ENCODE peak calls at places on chromosomes 3 and 15, in eight cellular contexts. One of them, this sample, is unnamed.

GRCh38 chr15:99729920-99730319 is 3.3 kb downstream of the LYSMD4 start:
- DNase-seq in thoracic aorta: no peak
- DNase-seq in MV-4-11: peak; percentile 16
- DNase-seq in CD14-positive monocyte: no peak
- DNase-seq in CD4-positive, CD25-positive, alpha-beta regulatory T cell: no peak
- DNase-seq in anterior cingulate cortex: no peak
- DNase-seq in kidney: no peak
- DNase-seq in activated CD4-positive, alpha-beta T cell treated with anti-CD3 and anti-CD28 coated beads for 24 hours: no peak
- DNase-seq in this sample: no peak

GRCh38 chr15:68227806-68228142 is 1.8 kb downstream of the CLN6 start:
- DNase-seq in thoracic aorta: no peak
- DNase-seq in MV-4-11: no peak
- DNase-seq in CD14-positive monocyte: no peak
- DNase-seq in CD4-positive, CD25-positive, alpha-beta regulatory T cell: no peak
- DNase-seq in anterior cingulate cortex: no peak
- DNase-seq in kidney: no peak
- DNase-seq in activated CD4-positive, alpha-beta T cell treated with anti-CD3 and anti-CD28 coated beads for 24 hours: no peak
- DNase-seq in this sample: no peak

GRCh38 chr15:41836713-41837454 is 1.8 kb upstream of the PLA2G4B start:
- DNase-seq in thoracic aorta: no peak
- DNase-seq in MV-4-11: no peak
- DNase-seq in CD14-positive monocyte: no peak
- DNase-seq in CD4-positive, CD25-positive, alpha-beta regulatory T cell: no peak
- DNase-seq in anterior cingulate cortex: no peak
- DNase-seq in kidney: no peak
- DNase-seq in activated CD4-positive, alpha-beta T cell treated with anti-CD3 and anti-CD28 coated beads for 24 hours: no peak
- DNase-seq in this sample: no peak

GRCh38 chr3:122975924-122976293 is 51.7 kb downstream of the SEMA5B start:
- DNase-seq in thoracic aorta: no peak
- DNase-seq in MV-4-11: peak; percentile 75
- DNase-seq in CD14-positive monocyte: no peak
- DNase-seq in CD4-positive, CD25-positive, alpha-beta regulatory T cell: no peak
- DNase-seq in anterior cingulate cortex: no peak
- DNase-seq in kidney: no peak
- DNase-seq in activated CD4-positive, alpha-beta T cell treated with anti-CD3 and anti-CD28 coated beads for 24 hours: no peak
- DNase-seq in this sample: no peak

GRCh38 chr3:43584043-43584826 is 37.6 kb downstream of the ANO10 start:
- DNase-seq in thoracic aorta: no peak
- DNase-seq in MV-4-11: peak; percentile 26
- DNase-seq in CD14-positive monocyte: no peak
- DNase-seq in CD4-positive, CD25-positive, alpha-beta regulatory T cell: peak; percentile 15
- DNase-seq in anterior cingulate cortex: no peak
- DNase-seq in kidney: no peak
- DNase-seq in activated CD4-positive, alpha-beta T cell treated with anti-CD3 and anti-CD28 coated beads for 24 hours: no peak
- DNase-seq in this sample: no peak

GRCh38 chr3:66938338-66938963 is 59.7 kb upstream of the KBTBD8 start:
- DNase-seq in thoracic aorta: no peak
- DNase-seq in MV-4-11: peak; percentile 66
- DNase-seq in CD14-positive monocyte: no peak
- DNase-seq in CD4-positive, CD25-positive, alpha-beta regulatory T cell: peak; percentile 22
- DNase-seq in anterior cingulate cortex: no peak
- DNase-seq in kidney: no peak
- DNase-seq in activated CD4-positive, alpha-beta T cell treated with anti-CD3 and anti-CD28 coated beads for 24 hours: peak; percentile 11
- DNase-seq in this sample: peak; percentile 12

GRCh38 chr3:185549111-185549510 is 3.3 kb downstream of the LIPH start:
- DNase-seq in thoracic aorta: peak; percentile 74
- DNase-seq in MV-4-11: no peak
- DNase-seq in CD14-positive monocyte: no peak
- DNase-seq in CD4-positive, CD25-positive, alpha-beta regulatory T cell: no peak
- DNase-seq in anterior cingulate cortex: no peak
- DNase-seq in kidney: no peak
- DNase-seq in activated CD4-positive, alpha-beta T cell treated with anti-CD3 and anti-CD28 coated beads for 24 hours: no peak
- DNase-seq in this sample: no peak

GRCh38 chr3:194286747-194287146 is 64.4 kb downstream of the CPN2 start:
- DNase-seq in thoracic aorta: no peak
- DNase-seq in MV-4-11: no peak
- DNase-seq in CD14-positive monocyte: no peak
- DNase-seq in CD4-positive, CD25-positive, alpha-beta regulatory T cell: no peak
- DNase-seq in anterior cingulate cortex: no peak
- DNase-seq in kidney: no peak
- DNase-seq in activated CD4-positive, alpha-beta T cell treated with anti-CD3 and anti-CD28 coated beads for 24 hours: no peak
- DNase-seq in this sample: no peak

GRCh38 chr15:87038404-87038803 is 958.7 kb downstream of the AGBL1 start:
- DNase-seq in thoracic aorta: no peak
- DNase-seq in MV-4-11: no peak
- DNase-seq in CD14-positive monocyte: no peak
- DNase-seq in CD4-positive, CD25-positive, alpha-beta regulatory T cell: no peak
- DNase-seq in anterior cingulate cortex: no peak
- DNase-seq in kidney: no peak
- DNase-seq in activated CD4-positive, alpha-beta T cell treated with anti-CD3 and anti-CD28 coated beads for 24 hours: no peak
- DNase-seq in this sample: no peak

GRCh38 chr15:64337761-64338160 is 18.2 kb downstream of the CSNK1G1 start:
- DNase-seq in thoracic aorta: no peak
- DNase-seq in MV-4-11: no peak
- DNase-seq in CD14-positive monocyte: no peak
- DNase-seq in CD4-positive, CD25-positive, alpha-beta regulatory T cell: no peak
- DNase-seq in anterior cingulate cortex: no peak
- DNase-seq in kidney: no peak
- DNase-seq in activated CD4-positive, alpha-beta T cell treated with anti-CD3 and anti-CD28 coated beads for 24 hours: no peak
- DNase-seq in this sample: no peak

GRCh38 chr15:65827065-65827464 is 35.0 kb upstream of the DENND4A start:
- DNase-seq in thoracic aorta: no peak
- DNase-seq in MV-4-11: no peak
- DNase-seq in CD14-positive monocyte: no peak
- DNase-seq in CD4-positive, CD25-positive, alpha-beta regulatory T cell: no peak
- DNase-seq in anterior cingulate cortex: no peak
- DNase-seq in kidney: no peak
- DNase-seq in activated CD4-positive, alpha-beta T cell treated with anti-CD3 and anti-CD28 coated beads for 24 hours: no peak
- DNase-seq in this sample: no peak

GRCh38 chr3:124584552-124585391 is 145.5 kb upstream of the UMPS start:
- DNase-seq in thoracic aorta: peak; percentile 43
- DNase-seq in MV-4-11: no peak
- DNase-seq in CD14-positive monocyte: no peak
- DNase-seq in CD4-positive, CD25-positive, alpha-beta regulatory T cell: no peak
- DNase-seq in anterior cingulate cortex: no peak
- DNase-seq in kidney: peak; percentile 93
- DNase-seq in activated CD4-positive, alpha-beta T cell treated with anti-CD3 and anti-CD28 coated beads for 24 hours: no peak
- DNase-seq in this sample: no peak

GRCh38 chr3:29914861-29915524 is 634.1 kb downstream of the RBMS3 start:
- DNase-seq in thoracic aorta: no peak
- DNase-seq in MV-4-11: no peak
- DNase-seq in CD14-positive monocyte: no peak
- DNase-seq in CD4-positive, CD25-positive, alpha-beta regulatory T cell: no peak
- DNase-seq in anterior cingulate cortex: no peak
- DNase-seq in kidney: no peak
- DNase-seq in activated CD4-positive, alpha-beta T cell treated with anti-CD3 and anti-CD28 coated beads for 24 hours: no peak
- DNase-seq in this sample: no peak

GRCh38 chr3:48435774-48436476 is 4.0 kb downstream of the CCDC51 start:
- DNase-seq in thoracic aorta: no peak
- DNase-seq in MV-4-11: peak; percentile 75
- DNase-seq in CD14-positive monocyte: peak; percentile 80
- DNase-seq in CD4-positive, CD25-positive, alpha-beta regulatory T cell: peak; percentile 83
- DNase-seq in anterior cingulate cortex: peak; percentile 50
- DNase-seq in kidney: peak; percentile 90
- DNase-seq in activated CD4-positive, alpha-beta T cell treated with anti-CD3 and anti-CD28 coated beads for 24 hours: peak; percentile 71
- DNase-seq in this sample: no peak

GRCh38 chr3:30097022-30097650 is 509.3 kb upstream of the TGFBR2 start:
- DNase-seq in thoracic aorta: no peak
- DNase-seq in MV-4-11: no peak
- DNase-seq in CD14-positive monocyte: no peak
- DNase-seq in CD4-positive, CD25-positive, alpha-beta regulatory T cell: no peak
- DNase-seq in anterior cingulate cortex: no peak
- DNase-seq in kidney: no peak
- DNase-seq in activated CD4-positive, alpha-beta T cell treated with anti-CD3 and anti-CD28 coated beads for 24 hours: no peak
- DNase-seq in this sample: no peak

GRCh38 chr3:52682016-52682415 is 3.7 kb downstream of the PBRM1 start:
- DNase-seq in thoracic aorta: no peak
- DNase-seq in MV-4-11: peak; percentile 60
- DNase-seq in CD14-positive monocyte: no peak
- DNase-seq in CD4-positive, CD25-positive, alpha-beta regulatory T cell: no peak
- DNase-seq in anterior cingulate cortex: no peak
- DNase-seq in kidney: no peak
- DNase-seq in activated CD4-positive, alpha-beta T cell treated with anti-CD3 and anti-CD28 coated beads for 24 hours: no peak
- DNase-seq in this sample: no peak

GRCh38 chr3:151305081-151305777 is 11.4 kb downstream of the GPR87 start:
- DNase-seq in thoracic aorta: no peak
- DNase-seq in MV-4-11: no peak
- DNase-seq in CD14-positive monocyte: no peak
- DNase-seq in CD4-positive, CD25-positive, alpha-beta regulatory T cell: no peak
- DNase-seq in anterior cingulate cortex: no peak
- DNase-seq in kidney: peak; percentile 72
- DNase-seq in activated CD4-positive, alpha-beta T cell treated with anti-CD3 and anti-CD28 coated beads for 24 hours: peak; percentile 20
- DNase-seq in this sample: no peak

GRCh38 chr3:65130782-65131181 is 443.0 kb upstream of the ADAMTS9 start:
- DNase-seq in thoracic aorta: no peak
- DNase-seq in MV-4-11: no peak
- DNase-seq in CD14-positive monocyte: no peak
- DNase-seq in CD4-positive, CD25-positive, alpha-beta regulatory T cell: no peak
- DNase-seq in anterior cingulate cortex: no peak
- DNase-seq in kidney: no peak
- DNase-seq in activated CD4-positive, alpha-beta T cell treated with anti-CD3 and anti-CD28 coated beads for 24 hours: no peak
- DNase-seq in this sample: no peak

GRCh38 chr3:52039846-52040245 is 16.5 kb downstream of the DUSP7 start:
- DNase-seq in thoracic aorta: peak; percentile 52
- DNase-seq in MV-4-11: no peak
- DNase-seq in CD14-positive monocyte: no peak
- DNase-seq in CD4-positive, CD25-positive, alpha-beta regulatory T cell: no peak
- DNase-seq in anterior cingulate cortex: peak; percentile 77
- DNase-seq in kidney: peak; percentile 87
- DNase-seq in activated CD4-positive, alpha-beta T cell treated with anti-CD3 and anti-CD28 coated beads for 24 hours: no peak
- DNase-seq in this sample: no peak

GRCh38 chr15:73756390-73756789 is 3.2 kb upstream of the INSYN1 start:
- DNase-seq in thoracic aorta: no peak
- DNase-seq in MV-4-11: no peak
- DNase-seq in CD14-positive monocyte: no peak
- DNase-seq in CD4-positive, CD25-positive, alpha-beta regulatory T cell: no peak
- DNase-seq in anterior cingulate cortex: no peak
- DNase-seq in kidney: no peak
- DNase-seq in activated CD4-positive, alpha-beta T cell treated with anti-CD3 and anti-CD28 coated beads for 24 hours: no peak
- DNase-seq in this sample: no peak

GRCh38 chr15:33211409-33211808 is 16.9 kb upstream of the FMN1 start:
- DNase-seq in thoracic aorta: no peak
- DNase-seq in MV-4-11: peak; percentile 35
- DNase-seq in CD14-positive monocyte: no peak
- DNase-seq in CD4-positive, CD25-positive, alpha-beta regulatory T cell: no peak
- DNase-seq in anterior cingulate cortex: no peak
- DNase-seq in kidney: no peak
- DNase-seq in activated CD4-positive, alpha-beta T cell treated with anti-CD3 and anti-CD28 coated beads for 24 hours: no peak
- DNase-seq in this sample: no peak

GRCh38 chr3:60198179-60198578 is 1053.1 kb downstream of the FHIT start:
- DNase-seq in thoracic aorta: no peak
- DNase-seq in MV-4-11: no peak
- DNase-seq in CD14-positive monocyte: no peak
- DNase-seq in CD4-positive, CD25-positive, alpha-beta regulatory T cell: no peak
- DNase-seq in anterior cingulate cortex: no peak
- DNase-seq in kidney: no peak
- DNase-seq in activated CD4-positive, alpha-beta T cell treated with anti-CD3 and anti-CD28 coated beads for 24 hours: no peak
- DNase-seq in this sample: no peak

GRCh38 chr3:161508852-161509477 is 12.4 kb downstream of the OTOL1 start:
- DNase-seq in thoracic aorta: no peak
- DNase-seq in MV-4-11: no peak
- DNase-seq in CD14-positive monocyte: no peak
- DNase-seq in CD4-positive, CD25-positive, alpha-beta regulatory T cell: no peak
- DNase-seq in anterior cingulate cortex: no peak
- DNase-seq in kidney: no peak
- DNase-seq in activated CD4-positive, alpha-beta T cell treated with anti-CD3 and anti-CD28 coated beads for 24 hours: no peak
- DNase-seq in this sample: peak; percentile 14

GRCh38 chr15:100131321-100132224 is 210.2 kb downstream of the ADAMTS17 start:
- DNase-seq in thoracic aorta: no peak
- DNase-seq in MV-4-11: no peak
- DNase-seq in CD14-positive monocyte: no peak
- DNase-seq in CD4-positive, CD25-positive, alpha-beta regulatory T cell: peak; percentile 12
- DNase-seq in anterior cingulate cortex: no peak
- DNase-seq in kidney: peak; percentile 88
- DNase-seq in activated CD4-positive, alpha-beta T cell treated with anti-CD3 and anti-CD28 coated beads for 24 hours: no peak
- DNase-seq in this sample: no peak

GRCh38 chr3:72797773-72798543 is 50.3 kb downstream of the SHQ1 start:
- DNase-seq in thoracic aorta: no peak
- DNase-seq in MV-4-11: no peak
- DNase-seq in CD14-positive monocyte: no peak
- DNase-seq in CD4-positive, CD25-positive, alpha-beta regulatory T cell: no peak
- DNase-seq in anterior cingulate cortex: no peak
- DNase-seq in kidney: no peak
- DNase-seq in activated CD4-positive, alpha-beta T cell treated with anti-CD3 and anti-CD28 coated beads for 24 hours: no peak
- DNase-seq in this sample: no peak

GRCh38 chr3:161372321-161373260 is 1.3 kb upstream of the SPTSSB start:
- DNase-seq in thoracic aorta: no peak
- DNase-seq in MV-4-11: no peak
- DNase-seq in CD14-positive monocyte: no peak
- DNase-seq in CD4-positive, CD25-positive, alpha-beta regulatory T cell: peak; percentile 28
- DNase-seq in anterior cingulate cortex: peak; percentile 33
- DNase-seq in kidney: peak; percentile 71
- DNase-seq in activated CD4-positive, alpha-beta T cell treated with anti-CD3 and anti-CD28 coated beads for 24 hours: no peak
- DNase-seq in this sample: peak; percentile 56

GRCh38 chr3:67083277-67083676 is 85.2 kb downstream of the KBTBD8 start:
- DNase-seq in thoracic aorta: no peak
- DNase-seq in MV-4-11: peak; percentile 74
- DNase-seq in CD14-positive monocyte: no peak
- DNase-seq in CD4-positive, CD25-positive, alpha-beta regulatory T cell: peak; percentile 59
- DNase-seq in anterior cingulate cortex: no peak
- DNase-seq in kidney: no peak
- DNase-seq in activated CD4-positive, alpha-beta T cell treated with anti-CD3 and anti-CD28 coated beads for 24 hours: peak; percentile 28
- DNase-seq in this sample: no peak

GRCh38 chr3:74139648-74140047 is 474.8 kb downstream of the CNTN3 start:
- DNase-seq in thoracic aorta: no peak
- DNase-seq in MV-4-11: no peak
- DNase-seq in CD14-positive monocyte: no peak
- DNase-seq in CD4-positive, CD25-positive, alpha-beta regulatory T cell: no peak
- DNase-seq in anterior cingulate cortex: no peak
- DNase-seq in kidney: no peak
- DNase-seq in activated CD4-positive, alpha-beta T cell treated with anti-CD3 and anti-CD28 coated beads for 24 hours: no peak
- DNase-seq in this sample: no peak

GRCh38 chr3:67578416-67578815 is 76.0 kb downstream of the SUCLG2 start:
- DNase-seq in thoracic aorta: no peak
- DNase-seq in MV-4-11: no peak
- DNase-seq in CD14-positive monocyte: no peak
- DNase-seq in CD4-positive, CD25-positive, alpha-beta regulatory T cell: no peak
- DNase-seq in anterior cingulate cortex: no peak
- DNase-seq in kidney: no peak
- DNase-seq in activated CD4-positive, alpha-beta T cell treated with anti-CD3 and anti-CD28 coated beads for 24 hours: no peak
- DNase-seq in this sample: no peak

GRCh38 chr3:127213381-127213918 is 20.5 kb downstream of the PRR23E start:
- DNase-seq in thoracic aorta: no peak
- DNase-seq in MV-4-11: no peak
- DNase-seq in CD14-positive monocyte: no peak
- DNase-seq in CD4-positive, CD25-positive, alpha-beta regulatory T cell: no peak
- DNase-seq in anterior cingulate cortex: no peak
- DNase-seq in kidney: no peak
- DNase-seq in activated CD4-positive, alpha-beta T cell treated with anti-CD3 and anti-CD28 coated beads for 24 hours: no peak
- DNase-seq in this sample: no peak

GRCh38 chr15:70259640-70260066 is 161.9 kb upstream of the TLE3 start:
- DNase-seq in thoracic aorta: no peak
- DNase-seq in MV-4-11: no peak
- DNase-seq in CD14-positive monocyte: no peak
- DNase-seq in CD4-positive, CD25-positive, alpha-beta regulatory T cell: no peak
- DNase-seq in anterior cingulate cortex: no peak
- DNase-seq in kidney: peak; percentile 58
- DNase-seq in activated CD4-positive, alpha-beta T cell treated with anti-CD3 and anti-CD28 coated beads for 24 hours: no peak
- DNase-seq in this sample: no peak

GRCh38 chr3:9147215-9147895 is 102.1 kb downstream of the SRGAP3 start:
- DNase-seq in thoracic aorta: no peak
- DNase-seq in MV-4-11: no peak
- DNase-seq in CD14-positive monocyte: no peak
- DNase-seq in CD4-positive, CD25-positive, alpha-beta regulatory T cell: no peak
- DNase-seq in anterior cingulate cortex: no peak
- DNase-seq in kidney: no peak
- DNase-seq in activated CD4-positive, alpha-beta T cell treated with anti-CD3 and anti-CD28 coated beads for 24 hours: no peak
- DNase-seq in this sample: no peak

This sample was measured in NCI-H1417 treated with DMSO at 0.1 percent for 48 hours.